ENCODE peak calls at places on chromosomes 13 and 19, in seven cellular contexts. One of them, this sample, is unnamed.

GRCh38 chr13:99269627-99270252 is 11.6 kb upstream of the GPR18 start:
- DNase-seq in left ventricle myocardium inferior: no peak
- DNase-seq in nephron progenitor cell: no peak
- DNase-seq in B cell: peak; percentile 59
- DNase-seq in H9: no peak
- DNase-seq in type B pancreatic cell: no peak
- DNase-seq in CD8-positive, alpha-beta T cell: peak; percentile 26
- DNase-seq in this sample: no peak

GRCh38 chr19:3868770-3869456 is at the start of gene ZFR2:
- DNase-seq in B cell: no peak
- DNase-seq in nephron progenitor cell: peak; percentile 63
- DNase-seq in type B pancreatic cell: no peak
- DNase-seq in H9: peak; percentile 78
- DNase-seq in left ventricle myocardium inferior: no peak
- DNase-seq in CD8-positive, alpha-beta T cell: peak; percentile 14
- DNase-seq in this sample: peak; percentile 74

GRCh38 chr19:19743176-19743575 is 10.3 kb upstream of the ZNF14 start:
- DNase-seq in left ventricle myocardium inferior: no peak
- DNase-seq in CD8-positive, alpha-beta T cell: no peak
- DNase-seq in B cell: no peak
- DNase-seq in H9: no peak
- DNase-seq in nephron progenitor cell: no peak
- DNase-seq in type B pancreatic cell: no peak
- DNase-seq in this sample: no peak

GRCh38 chr19:13051581-13052165 is 51.0 kb downstream of the LYL1 start:
- DNase-seq in nephron progenitor cell: peak; percentile 93
- DNase-seq in left ventricle myocardium inferior: peak; percentile 66
- DNase-seq in B cell: no peak
- DNase-seq in type B pancreatic cell: peak; percentile 79
- DNase-seq in H9: peak; percentile 89
- DNase-seq in CD8-positive, alpha-beta T cell: peak; percentile 22
- DNase-seq in this sample: peak; percentile 83

GRCh38 chr13:97339019-97339988 is 94.7 kb upstream of the RAP2A start:
- DNase-seq in H9: no peak
- DNase-seq in B cell: no peak
- DNase-seq in left ventricle myocardium inferior: peak; percentile 54
- DNase-seq in nephron progenitor cell: no peak
- DNase-seq in type B pancreatic cell: no peak
- DNase-seq in CD8-positive, alpha-beta T cell: no peak
- DNase-seq in this sample: no peak

GRCh38 chr13:106633321-106633720 is 65.4 kb upstream of the ARGLU1 start:
- DNase-seq in CD8-positive, alpha-beta T cell: no peak
- DNase-seq in left ventricle myocardium inferior: peak; percentile 23
- DNase-seq in H9: no peak
- DNase-seq in B cell: no peak
- DNase-seq in nephron progenitor cell: no peak
- DNase-seq in type B pancreatic cell: no peak
- DNase-seq in this sample: no peak

GRCh38 chr13:31050486-31051400 is 111.0 kb downstream of the HSPH1 start:
- DNase-seq in B cell: no peak
- DNase-seq in type B pancreatic cell: no peak
- DNase-seq in CD8-positive, alpha-beta T cell: no peak
- DNase-seq in nephron progenitor cell: no peak
- DNase-seq in H9: no peak
- DNase-seq in left ventricle myocardium inferior: no peak
- DNase-seq in this sample: no peak

GRCh38 chr19:12555456-12555930 is 4.2 kb upstream of the ZNF564 start:
- DNase-seq in nephron progenitor cell: no peak
- DNase-seq in type B pancreatic cell: no peak
- DNase-seq in H9: peak; percentile 80
- DNase-seq in B cell: no peak
- DNase-seq in left ventricle myocardium inferior: no peak
- DNase-seq in CD8-positive, alpha-beta T cell: no peak
- DNase-seq in this sample: no peak

GRCh38 chr13:79245937-79246574 is 160.0 kb downstream of the RBM26 start:
- DNase-seq in CD8-positive, alpha-beta T cell: no peak
- DNase-seq in type B pancreatic cell: no peak
- DNase-seq in nephron progenitor cell: no peak
- DNase-seq in B cell: no peak
- DNase-seq in H9: no peak
- DNase-seq in left ventricle myocardium inferior: no peak
- DNase-seq in this sample: no peak

GRCh38 chr19:32824906-32825608 is 44.5 kb downstream of the SLC7A9 start:
- DNase-seq in H9: no peak
- DNase-seq in CD8-positive, alpha-beta T cell: no peak
- DNase-seq in B cell: no peak
- DNase-seq in left ventricle myocardium inferior: no peak
- DNase-seq in type B pancreatic cell: peak; percentile 20
- DNase-seq in nephron progenitor cell: no peak
- DNase-seq in this sample: no peak

GRCh38 chr13:81872581-81872980 is 1531.7 kb upstream of the SPRY2 start:
- DNase-seq in type B pancreatic cell: no peak
- DNase-seq in H9: peak; percentile 48
- DNase-seq in nephron progenitor cell: peak; percentile 2
- DNase-seq in CD8-positive, alpha-beta T cell: no peak
- DNase-seq in left ventricle myocardium inferior: no peak
- DNase-seq in B cell: no peak
- DNase-seq in this sample: no peak

GRCh38 chr13:35927554-35927953 is 203.6 kb downstream of the DCLK1 start:
- DNase-seq in B cell: no peak
- DNase-seq in nephron progenitor cell: no peak
- DNase-seq in type B pancreatic cell: no peak
- DNase-seq in CD8-positive, alpha-beta T cell: no peak
- DNase-seq in H9: no peak
- DNase-seq in left ventricle myocardium inferior: no peak
- DNase-seq in this sample: no peak

GRCh38 chr19:13195678-13196077 is 45.5 kb downstream of the IER2 start:
- DNase-seq in H9: peak; percentile 90
- DNase-seq in nephron progenitor cell: peak; percentile 56
- DNase-seq in left ventricle myocardium inferior: no peak
- DNase-seq in CD8-positive, alpha-beta T cell: peak; percentile 52
- DNase-seq in B cell: peak; percentile 77
- DNase-seq in type B pancreatic cell: no peak
- DNase-seq in this sample: peak; percentile 67

GRCh38 chr13:46896346-46897138 is at the start of gene HTR2A:
- DNase-seq in type B pancreatic cell: no peak
- DNase-seq in B cell: no peak
- DNase-seq in H9: no peak
- DNase-seq in CD8-positive, alpha-beta T cell: no peak
- DNase-seq in left ventricle myocardium inferior: peak; percentile 23
- DNase-seq in nephron progenitor cell: peak; percentile 36
- DNase-seq in this sample: no peak

GRCh38 chr13:44969858-44970484 is 19.3 kb downstream of the NUFIP1 start:
- DNase-seq in B cell: no peak
- DNase-seq in H9: no peak
- DNase-seq in nephron progenitor cell: peak; percentile 15
- DNase-seq in CD8-positive, alpha-beta T cell: no peak
- DNase-seq in type B pancreatic cell: no peak
- DNase-seq in left ventricle myocardium inferior: no peak
- DNase-seq in this sample: no peak

GRCh38 chr19:10120538-10121198 is 969 bp upstream of the EIF3G start:
- DNase-seq in type B pancreatic cell: no peak
- DNase-seq in left ventricle myocardium inferior: no peak
- DNase-seq in B cell: no peak
- DNase-seq in nephron progenitor cell: no peak
- DNase-seq in CD8-positive, alpha-beta T cell: no peak
- DNase-seq in H9: no peak
- DNase-seq in this sample: no peak

GRCh38 chr19:22606212-22606553 is 27.9 kb upstream of the ZNF492 start:
- DNase-seq in left ventricle myocardium inferior: no peak
- DNase-seq in CD8-positive, alpha-beta T cell: no peak
- DNase-seq in nephron progenitor cell: no peak
- DNase-seq in B cell: no peak
- DNase-seq in type B pancreatic cell: no peak
- DNase-seq in H9: no peak
- DNase-seq in this sample: no peak

GRCh38 chr13:78430811-78431210 is 172.5 kb downstream of the POU4F1 start:
- DNase-seq in CD8-positive, alpha-beta T cell: no peak
- DNase-seq in nephron progenitor cell: no peak
- DNase-seq in H9: no peak
- DNase-seq in type B pancreatic cell: no peak
- DNase-seq in B cell: no peak
- DNase-seq in left ventricle myocardium inferior: no peak
- DNase-seq in this sample: no peak

GRCh38 chr13:73844986-73845385 is 289.2 kb downstream of the KLF12 start:
- DNase-seq in CD8-positive, alpha-beta T cell: no peak
- DNase-seq in type B pancreatic cell: no peak
- DNase-seq in H9: no peak
- DNase-seq in nephron progenitor cell: no peak
- DNase-seq in B cell: no peak
- DNase-seq in left ventricle myocardium inferior: no peak
- DNase-seq in this sample: no peak

GRCh38 chr19:3227054-3227626 is 2.7 kb downstream of the CELF5 start:
- DNase-seq in B cell: no peak
- DNase-seq in CD8-positive, alpha-beta T cell: no peak
- DNase-seq in left ventricle myocardium inferior: no peak
- DNase-seq in nephron progenitor cell: no peak
- DNase-seq in type B pancreatic cell: no peak
- DNase-seq in H9: no peak
- DNase-seq in this sample: no peak

GRCh38 chr13:101552286-101552685 is 99.8 kb downstream of the ITGBL1 start:
- DNase-seq in left ventricle myocardium inferior: no peak
- DNase-seq in H9: no peak
- DNase-seq in type B pancreatic cell: no peak
- DNase-seq in B cell: no peak
- DNase-seq in nephron progenitor cell: no peak
- DNase-seq in CD8-positive, alpha-beta T cell: no peak
- DNase-seq in this sample: no peak

GRCh38 chr19:46606019-46606418 is 4.9 kb downstream of the CALM3 start:
- DNase-seq in H9: no peak
- DNase-seq in left ventricle myocardium inferior: no peak
- DNase-seq in type B pancreatic cell: peak; percentile 65
- DNase-seq in CD8-positive, alpha-beta T cell: no peak
- DNase-seq in B cell: no peak
- DNase-seq in nephron progenitor cell: no peak
- DNase-seq in this sample: no peak

GRCh38 chr19:6271251-6271650 is 8.5 kb downstream of the MLLT1 start:
- DNase-seq in H9: peak; percentile 55
- DNase-seq in B cell: no peak
- DNase-seq in nephron progenitor cell: no peak
- DNase-seq in type B pancreatic cell: no peak
- DNase-seq in CD8-positive, alpha-beta T cell: no peak
- DNase-seq in left ventricle myocardium inferior: no peak
- DNase-seq in this sample: no peak

GRCh38 chr19:13849991-13850909 is 26.7 kb upstream of the NANOS3 start:
- DNase-seq in CD8-positive, alpha-beta T cell: peak; percentile 79
- DNase-seq in left ventricle myocardium inferior: peak; percentile 88
- DNase-seq in H9: peak; percentile 81
- DNase-seq in type B pancreatic cell: no peak
- DNase-seq in nephron progenitor cell: peak; percentile 79
- DNase-seq in B cell: peak; percentile 68
- DNase-seq in this sample: peak; percentile 80

GRCh38 chr13:49512578-49512977 is 16.8 kb downstream of the PHF11 start:
- DNase-seq in B cell: no peak
- DNase-seq in nephron progenitor cell: no peak
- DNase-seq in left ventricle myocardium inferior: no peak
- DNase-seq in H9: no peak
- DNase-seq in type B pancreatic cell: no peak
- DNase-seq in CD8-positive, alpha-beta T cell: no peak
- DNase-seq in this sample: no peak

GRCh38 chr19:16631465-16631864 is 3.5 kb upstream of the MED26 start:
- DNase-seq in type B pancreatic cell: no peak
- DNase-seq in CD8-positive, alpha-beta T cell: no peak
- DNase-seq in left ventricle myocardium inferior: no peak
- DNase-seq in B cell: no peak
- DNase-seq in nephron progenitor cell: no peak
- DNase-seq in H9: no peak
- DNase-seq in this sample: no peak
- TF ChIP-seq CTCF in type B pancreatic cell: no peak
- TF ChIP-seq CTCF in CD8-positive, alpha-beta T cell: no peak
- TF ChIP-seq CTCF in left ventricle myocardium inferior: no peak
- TF ChIP-seq CTCF in B cell: no peak
- TF ChIP-seq CTCF in nephron progenitor cell: no peak
- TF ChIP-seq CTCF in H9: no peak
- TF ChIP-seq CTCF in this sample: no peak

DNA sequence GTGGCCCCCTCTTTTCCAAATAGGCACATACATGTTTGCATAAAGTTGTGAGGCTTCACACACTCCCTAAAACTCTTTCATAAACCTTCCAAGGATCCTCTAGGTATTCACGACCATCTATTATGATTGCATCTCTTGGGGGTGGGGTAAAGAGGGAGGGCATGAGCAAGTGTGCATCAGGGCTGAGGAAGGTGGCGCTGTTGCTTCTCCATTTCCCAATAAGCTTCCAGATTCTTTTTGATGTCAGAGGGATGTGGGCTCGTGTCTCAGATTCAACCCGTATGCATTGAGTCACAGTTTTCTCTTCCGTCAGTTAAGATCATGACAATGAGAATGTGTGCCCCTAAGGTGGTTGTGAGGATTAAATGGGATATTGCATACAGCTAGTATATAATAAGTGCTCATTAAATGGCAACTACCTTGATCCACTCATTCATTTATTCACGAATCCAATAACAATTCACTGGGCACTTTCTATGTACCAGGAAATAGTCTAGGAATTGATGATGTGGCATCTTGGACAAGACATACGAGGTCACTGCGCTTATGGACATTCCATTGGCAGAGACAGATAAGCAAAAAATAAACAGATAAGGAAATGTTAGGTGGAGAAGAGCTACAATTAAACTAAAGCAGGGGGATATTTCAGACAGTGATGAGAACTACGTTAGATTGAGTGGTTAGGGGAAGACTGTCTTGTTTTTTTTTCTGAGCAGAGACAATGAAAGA is 10.3 kb downstream of the CYP2B6 start:
- DNase-seq in B cell: no peak
- DNase-seq in type B pancreatic cell: no peak
- DNase-seq in CD8-positive, alpha-beta T cell: no peak
- DNase-seq in left ventricle myocardium inferior: no peak
- DNase-seq in nephron progenitor cell: no peak
- DNase-seq in H9: no peak
- DNase-seq in this sample: no peak
- TF ChIP-seq CTCF in B cell: no peak
- TF ChIP-seq CTCF in type B pancreatic cell: no peak
- TF ChIP-seq CTCF in CD8-positive, alpha-beta T cell: no peak
- TF ChIP-seq CTCF in left ventricle myocardium inferior: no peak
- TF ChIP-seq CTCF in nephron progenitor cell: no peak
- TF ChIP-seq CTCF in H9: peak; percentile 62
- TF ChIP-seq CTCF in this sample: no peak

GRCh38 chr19:43610493-43610892 is 1.4 kb upstream of the SRRM5 start:
- DNase-seq in nephron progenitor cell: no peak
- DNase-seq in left ventricle myocardium inferior: no peak
- DNase-seq in type B pancreatic cell: no peak
- DNase-seq in B cell: no peak
- DNase-seq in CD8-positive, alpha-beta T cell: no peak
- DNase-seq in H9: peak; percentile 35
- DNase-seq in this sample: no peak
- TF ChIP-seq CTCF in nephron progenitor cell: no peak
- TF ChIP-seq CTCF in left ventricle myocardium inferior: no peak
- TF ChIP-seq CTCF in type B pancreatic cell: no peak
- TF ChIP-seq CTCF in B cell: no peak
- TF ChIP-seq CTCF in CD8-positive, alpha-beta T cell: no peak
- TF ChIP-seq CTCF in H9: no peak
- TF ChIP-seq CTCF in this sample: no peak

GRCh38 chr19:41701401-41702075 is 6.9 kb upstream of the CEACAM5 start:
- DNase-seq in B cell: no peak
- DNase-seq in nephron progenitor cell: no peak
- DNase-seq in H9: peak; percentile 63
- DNase-seq in left ventricle myocardium inferior: no peak
- DNase-seq in type B pancreatic cell: peak; percentile 36
- DNase-seq in CD8-positive, alpha-beta T cell: no peak
- DNase-seq in this sample: no peak
- TF ChIP-seq CTCF in B cell: no peak
- TF ChIP-seq CTCF in nephron progenitor cell: no peak
- TF ChIP-seq CTCF in H9: no peak
- TF ChIP-seq CTCF in left ventricle myocardium inferior: no peak
- TF ChIP-seq CTCF in type B pancreatic cell: no peak
- TF ChIP-seq CTCF in CD8-positive, alpha-beta T cell: no peak
- TF ChIP-seq CTCF in this sample: no peak